ENCODE peak calls at places on chromosomes 6 and 20, in four cellular contexts. A is IMR-90, O is upper lobe of left lung, P is heart left ventricle. C is an unnamed sample. For H3K4me1, the result is how much of the 10 kb centered on the place peaks cover.

GRCh38 chr6:154928325-154928922 is 66.7 kb upstream of the TIAM2 start:
- ATAC-seq in A (peak), O (peak), P (no peak), C (peak)

GRCh38 chr6:36038120-36038876 is 10.7 kb downstream of the MAPK14 start:
- ATAC-seq in A (no peak), O (peak), P (no peak), C (no peak)

GRCh38 chr6:7317538-7317937 is 4.5 kb upstream of the SSR1 start:
- ATAC-seq in A (no peak), O (no peak), P (no peak), C (no peak)

GRCh38 chr20:62519826-62520225 is 44.0 kb upstream of the GATA5 start:
- ATAC-seq in A (no peak), O (no peak), P (no peak), C (no peak)

GRCh38 chr20:59508729-59509128 is 95.6 kb upstream of the PHACTR3 start:
- ATAC-seq in A (no peak), O (no peak), P (no peak), C (no peak)

GRCh38 chr6:32941412-32941784 is 570 bp upstream of the HLA-DMB start:
- ATAC-seq in A (no peak), O (peak), P (peak), C (no peak)

GRCh38 chr20:25695532-25696383 is 895 bp downstream of the ZNF337 start:
- ATAC-seq in A (peak), O (peak), P (no peak), C (peak)

GRCh38 chr20:63422653-63423052 is 49.8 kb downstream of the KCNQ2 start:
- ATAC-seq in A (no peak), O (no peak), P (no peak), C (no peak)

GRCh38 chr6:107033136-107033535 is 5.1 kb downstream of the MTRES1 start:
- ATAC-seq in A (no peak), O (no peak), P (no peak), C (no peak)

GRCh38 chr6:130934848-130935585 is 107.8 kb downstream of the SMLR1 start:
- ATAC-seq in A (peak), O (peak), P (no peak), C (peak)

GRCh38 chr6:84685983-84686584 is 78.3 kb downstream of the TBX18 start:
- ATAC-seq in A (no peak), O (no peak), P (no peak), C (no peak)

GRCh38 chr20:34302312-34302722 is 838 bp downstream of the AHCY start:
- ATAC-seq in A (no peak), O (no peak), P (no peak), C (no peak)

GRCh38 chr6:52019092-52019491 is 68.3 kb downstream of the PKHD1 start:
- ATAC-seq in A (no peak), O (no peak), P (no peak), C (no peak)

GRCh38 chr6:52022675-52023074 is 64.7 kb downstream of the PKHD1 start:
- ATAC-seq in A (no peak), O (no peak), P (no peak), C (no peak)

GRCh38 chr6:52019851-52020250 is 67.6 kb downstream of the PKHD1 start:
- ATAC-seq in A (no peak), O (no peak), P (no peak), C (no peak)

GRCh38 chr6:52024451-52025068 is 62.9 kb downstream of the PKHD1 start:
- ATAC-seq in A (no peak), O (peak), P (no peak), C (no peak)

DNA sequence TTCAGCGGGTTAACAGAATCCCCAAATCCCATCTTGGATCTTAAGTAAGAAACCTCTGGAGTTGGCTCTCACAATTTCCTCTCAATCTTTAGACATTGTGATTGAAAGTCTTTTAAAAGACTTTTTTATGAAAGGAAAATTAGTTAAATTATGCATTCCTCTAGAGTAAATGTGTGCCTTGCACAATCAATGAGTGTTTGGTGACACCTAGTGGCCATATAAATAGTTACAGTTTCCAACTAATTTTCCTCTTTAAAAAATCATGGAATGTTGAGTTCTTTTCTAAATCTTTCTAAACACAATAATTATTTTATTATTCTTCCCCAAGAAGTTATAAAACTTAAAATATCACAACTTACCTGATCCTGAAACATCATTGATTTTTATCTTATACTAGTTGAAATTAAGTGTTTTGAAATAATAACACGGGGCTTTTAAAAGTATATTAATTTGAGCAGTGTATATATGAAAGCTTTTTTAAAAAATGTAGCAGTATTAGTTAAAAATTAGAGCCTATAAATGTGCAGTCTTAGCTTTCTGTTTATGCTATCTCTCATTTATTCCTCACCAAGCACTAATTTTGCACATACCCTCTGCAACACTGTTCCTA is 66.3 kb downstream of the PKHD1 start:
- ATAC-seq in A (no peak), O (peak), P (no peak), C (no peak)
- TF ChIP-seq POLR2A in A (no peak), O (no peak), P (no peak), C (no peak)

DNA sequence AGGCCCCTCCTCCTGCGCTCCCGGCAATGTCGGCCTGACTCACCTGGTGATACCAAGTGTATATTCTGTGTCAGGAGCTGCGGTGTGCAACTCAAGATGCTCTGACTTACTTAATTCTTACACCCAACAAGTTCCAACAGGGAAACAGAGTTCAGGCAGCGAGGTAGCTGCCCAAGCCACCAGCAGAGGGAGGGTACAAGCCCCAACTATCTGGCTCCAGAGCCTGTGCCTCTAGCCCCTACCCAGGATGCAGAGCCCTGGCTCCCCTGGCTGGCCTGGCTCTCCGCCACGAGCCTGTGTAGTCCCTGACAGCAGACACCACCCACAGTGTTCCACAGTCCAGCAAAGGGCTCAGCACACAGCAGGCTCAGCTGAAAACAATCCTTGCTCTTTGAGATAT is 34.9 kb downstream of the C20orf203 start:
- ATAC-seq in A (peak), O (no peak), P (peak), C (no peak)
- TF ChIP-seq CTCF in A (no peak), O (no peak), P (no peak), C (no peak)

DNA sequence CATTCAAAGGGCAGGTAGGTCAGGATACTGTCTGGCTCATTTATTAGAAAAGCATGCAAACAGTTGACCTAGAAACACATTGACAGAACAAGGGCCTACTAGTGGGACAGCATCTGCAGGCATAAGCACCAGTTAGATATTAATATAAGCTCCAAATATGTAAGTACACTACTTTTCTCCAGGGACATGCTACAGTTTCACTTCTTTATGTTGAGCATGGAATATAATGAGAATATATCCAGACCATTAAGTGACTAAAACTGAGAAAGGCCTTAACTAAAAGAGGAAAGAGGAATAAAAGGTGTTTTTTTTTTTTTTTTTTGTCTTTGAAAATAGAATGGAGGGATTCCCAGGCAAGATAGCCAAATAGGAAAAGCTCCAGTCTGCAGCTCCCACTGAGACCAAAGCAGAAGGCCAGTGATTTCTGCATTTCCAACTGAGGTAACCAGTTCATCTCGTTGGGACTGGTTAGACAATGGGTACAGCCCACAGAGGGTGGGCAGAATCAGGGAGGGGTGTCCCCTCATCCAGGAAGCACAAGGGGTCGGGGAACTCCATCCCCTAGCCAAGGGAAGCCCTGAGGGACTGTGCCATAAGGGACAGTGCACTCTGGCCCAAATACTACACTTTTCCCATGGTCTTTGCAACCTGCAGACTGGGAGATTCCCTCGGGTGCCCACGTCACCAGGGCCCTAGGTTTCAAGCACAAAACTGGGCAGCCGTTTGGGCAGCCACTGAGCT is 251.6 kb downstream of the PHF3 start:
- ATAC-seq in A (no peak), O (no peak), P (no peak), C (no peak)
- H3K4me1 ChIP-seq in A (under half), O (under half), P (under half), C (under half)

DNA sequence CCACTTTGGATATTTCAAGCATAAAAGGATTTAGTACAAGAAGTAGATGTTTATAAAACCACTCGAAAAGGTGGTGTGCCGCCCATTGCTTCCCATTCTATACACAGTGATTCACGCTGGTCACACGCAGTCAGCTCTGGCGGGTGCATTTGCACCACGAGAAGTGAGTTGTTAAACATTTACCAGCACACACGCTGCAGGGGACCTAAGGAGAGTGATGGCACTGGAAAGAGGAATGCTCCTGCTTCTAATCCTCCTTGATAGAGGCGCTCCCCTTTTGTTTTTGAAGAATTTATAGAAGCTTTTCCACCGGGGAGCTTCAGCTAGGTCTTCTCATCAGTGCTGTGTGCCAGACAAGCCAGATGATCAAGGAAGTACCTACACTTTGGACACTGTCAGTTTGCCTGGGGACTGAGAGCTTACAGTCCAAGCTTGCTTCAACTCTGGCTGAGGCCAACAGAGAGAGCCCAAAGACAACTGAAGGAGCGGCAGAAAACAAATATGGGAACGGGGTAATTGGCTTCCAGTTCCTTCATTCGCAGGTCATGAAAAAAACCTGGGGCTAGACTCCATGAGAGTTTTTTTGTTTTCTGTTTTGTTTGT is 31.2 kb downstream of the MUC22 start:
- ATAC-seq in A (no peak), O (no peak), P (no peak), C (no peak)
- TF ChIP-seq POLR2A in A (no peak), O (no peak), P (no peak), C (no peak)

GRCh38 chr6:52670502-52671409 is at the start of gene TMEM14A:
- ATAC-seq in A (peak), O (peak), P (peak), C (peak)

GRCh38 chr6:52672422-52673025 is 1.6 kb downstream of the TMEM14A start:
- ATAC-seq in A (no peak), O (no peak), P (no peak), C (no peak)

GRCh38 chr6:52675372-52675771 is 4.5 kb downstream of the TMEM14A start:
- ATAC-seq in A (no peak), O (no peak), P (no peak), C (no peak)
- TF ChIP-seq CTCF in A (no peak), O (no peak), P (no peak), C (no peak)

GRCh38 chr6:44251576-44252524 is 4.9 kb downstream of the HSP90AB1 start:
- ATAC-seq in A (no peak), O (no peak), P (no peak), C (no peak)
- H3K4me1 ChIP-seq in A (under half), O (under half), P (under half), C (half or more)

C was measured in gastroesophageal sphincter.